ENCODE peak calls at places on chromosome X, in four cellular contexts. Y, I, H and C are unnamed samples.

GRCh38 chrX:38312436-38312835 is 14.9 kb downstream of the RPGR start:
- DNase-seq in Y (no peak), I (peak), H (no peak), C (no peak)

GRCh38 chrX:123432362-123433150 is 248.5 kb downstream of the GRIA3 start:
- DNase-seq in I (no peak), H (no peak), Y (no peak), C (no peak)

GRCh38 chrX:130771230-130771629 is 131.8 kb downstream of the ENOX2 start:
- DNase-seq in H (no peak), Y (no peak), I (peak), C (no peak)

GRCh38 chrX:52574416-52575275 is 57.8 kb upstream of the XAGE1B start:
- DNase-seq in Y (peak), I (peak), H (no peak), C (no peak)

GRCh38 chrX:69136546-69137331 is 28.5 kb downstream of the PJA1 start:
- DNase-seq in H (no peak), I (no peak), Y (peak), C (peak)

GRCh38 chrX:45621356-45622041 is 420.8 kb upstream of the DIPK2B start:
- DNase-seq in H (no peak), Y (no peak), I (peak), C (no peak)

GRCh38 chrX:118536204-118536603 is 40.6 kb downstream of the DOCK11 start:
- DNase-seq in Y (no peak), I (no peak), H (no peak), C (no peak)

GRCh38 chrX:10015711-10016515 is 48.8 kb downstream of the CLDN34 start:
- DNase-seq in H (peak), I (no peak), Y (peak), C (peak)

GRCh38 chrX:66021758-66022741 is 17.8 kb downstream of the VSIG4 start:
- DNase-seq in I (no peak), H (no peak), Y (no peak), C (no peak)

GRCh38 chrX:150507251-150507856 is 61.1 kb upstream of the MTM1 start:
- DNase-seq in Y (peak), I (no peak), H (peak), C (peak)